ENCODE peak calls at places on chromosomes 1 and 21, in six cellular contexts. I is glutamatergic neuron; Y is CD4-positive, alpha-beta T cell; L is AG04450; A is left ventricle myocardium inferior; C is transverse colon. B is an unnamed sample.

GRCh38 chr1:19643602-19644419 is at the start of gene NBL1:
- DNase-seq in I (peak), Y (peak), L (no peak), A (peak), C (peak), B (peak)

GRCh38 chr1:230199034-230199433 is 132.0 kb downstream of the GALNT2 start:
- DNase-seq in I (no peak), Y (no peak), L (no peak), A (no peak), C (no peak), B (no peak)

GRCh38 chr1:226574591-226575435 is 26.2 kb downstream of the STUM start:
- DNase-seq in I (no peak), Y (no peak), L (no peak), A (no peak), C (no peak), B (no peak)

GRCh38 chr1:23100074-23100748 is 68.4 kb downstream of the LUZP1 start:
- DNase-seq in I (no peak), Y (peak), L (peak), A (no peak), C (no peak), B (no peak)

GRCh38 chr1:29254346-29254745 is 18.0 kb downstream of the PTPRU start:
- DNase-seq in I (no peak), Y (no peak), L (no peak), A (no peak), C (no peak), B (no peak)

GRCh38 chr21:27653481-27653880 is 686.6 kb upstream of the ADAMTS5 start:
- DNase-seq in I (no peak), Y (no peak), L (no peak), A (no peak), C (no peak), B (no peak)

GRCh38 chr1:207085887-207086286 is 2.8 kb upstream of the C4BPB start:
- DNase-seq in I (no peak), Y (no peak), L (no peak), A (no peak), C (no peak), B (no peak)

GRCh38 chr1:157992031-157992568 is 1.3 kb upstream of the KIRREL1 start:
- DNase-seq in I (peak), Y (peak), L (no peak), A (peak), C (peak), B (peak)

GRCh38 chr1:110249256-110249655 is 39.1 kb downstream of the KCNC4 start:
- DNase-seq in I (no peak), Y (no peak), L (no peak), A (no peak), C (no peak), B (no peak)

GRCh38 chr1:243281672-243282071 is 25.8 kb downstream of the SDCCAG8 start:
- DNase-seq in I (no peak), Y (no peak), L (no peak), A (no peak), C (no peak), B (no peak)

GRCh38 chr1:246795094-246795671 is 71.0 kb downstream of the SCCPDH start:
- DNase-seq in I (no peak), Y (no peak), L (no peak), A (peak), C (no peak), B (no peak)

GRCh38 chr1:49408346-49408745 is 615.4 kb downstream of the AGBL4 start:
- DNase-seq in I (no peak), Y (no peak), L (no peak), A (no peak), C (no peak), B (no peak)

GRCh38 chr1:8598060-8598724 is 219.2 kb downstream of the RERE start:
- DNase-seq in I (peak), Y (no peak), L (no peak), A (peak), C (peak), B (peak)

GRCh38 chr1:90414201-90414600 is 302.9 kb downstream of the BARHL2 start:
- DNase-seq in I (no peak), Y (no peak), L (no peak), A (no peak), C (no peak), B (no peak)

GRCh38 chr1:115338457-115338820 is 390 bp upstream of the NGF start:
- DNase-seq in I (peak), Y (no peak), L (no peak), A (no peak), C (no peak), B (no peak)

GRCh38 chr1:222618880-222619321 is 1.0 kb downstream of the MIA3 start:
- DNase-seq in I (peak), Y (no peak), L (no peak), A (peak), C (peak), B (peak)

GRCh38 chr21:25561668-25562641 is 45.3 kb downstream of the MRPL39 start:
- DNase-seq in I (peak), Y (peak), L (peak), A (peak), C (peak), B (peak)

GRCh38 chr1:77718181-77718580 is 35.7 kb upstream of the ZZZ3 start:
- DNase-seq in I (no peak), Y (no peak), L (no peak), A (no peak), C (no peak), B (no peak)

GRCh38 chr21:15058718-15059316 is 6.0 kb downstream of the NRIP1 start:
- DNase-seq in I (no peak), Y (no peak), L (no peak), A (no peak), C (no peak), B (no peak)

GRCh38 chr21:45534591-45535331 is 7.5 kb downstream of the SLC19A1 start:
- DNase-seq in I (peak), Y (no peak), L (no peak), A (peak), C (peak), B (peak)

GRCh38 chr1:201357636-201358348 is 19.7 kb downstream of the TNNT2 start:
- DNase-seq in I (no peak), Y (no peak), L (no peak), A (peak), C (no peak), B (no peak)

GRCh38 chr1:183259886-183260285 is 73.8 kb downstream of the LAMC2 start:
- DNase-seq in I (no peak), Y (no peak), L (no peak), A (no peak), C (no peak), B (no peak)

GRCh38 chr1:179121159-179121938 is 39.5 kb downstream of the TOR3A start:
- DNase-seq in I (no peak), Y (no peak), L (no peak), A (no peak), C (peak), B (peak)

GRCh38 chr1:216310776-216311175 is 112.5 kb downstream of the USH2A start:
- DNase-seq in I (peak), Y (no peak), L (peak), A (no peak), C (peak), B (peak)

GRCh38 chr1:84156210-84156621 is 12.1 kb downstream of the PRKACB start:
- DNase-seq in I (no peak), Y (no peak), L (peak), A (no peak), C (no peak), B (no peak)

GRCh38 chr1:74463301-74463988 is 49.0 kb downstream of the LRRC53 start:
- DNase-seq in I (no peak), Y (no peak), L (no peak), A (no peak), C (no peak), B (no peak)

GRCh38 chr1:221031015-221031889 is 152.0 kb downstream of the HLX start:
- DNase-seq in I (no peak), Y (no peak), L (no peak), A (no peak), C (no peak), B (peak)

GRCh38 chr1:205249651-205250050 is 21.9 kb downstream of the TMCC2 start:
- DNase-seq in I (no peak), Y (no peak), L (no peak), A (no peak), C (no peak), B (no peak)

GRCh38 chr21:45110873-45111624 is 36.7 kb downstream of the ADARB1 start:
- DNase-seq in I (no peak), Y (no peak), L (no peak), A (no peak), C (no peak), B (no peak)

GRCh38 chr1:109193653-109194590 is 19.8 kb upstream of the SARS1 start:
- DNase-seq in I (peak), Y (peak), L (no peak), A (no peak), C (peak), B (peak)
- TF ChIP-seq CTCF in I (peak), Y (peak), L (peak), A (peak), C (peak), B (peak)

GRCh38 chr1:15328785-15329480 is 80.8 kb upstream of the EFHD2 start:
- DNase-seq in I (no peak), Y (no peak), L (no peak), A (peak), C (no peak), B (no peak)
- TF ChIP-seq CTCF in I (no peak), Y (no peak), L (peak), A (peak), C (peak), B (no peak)

GRCh38 chr21:43728467-43729390 is 9.8 kb downstream of the PDXK start:
- DNase-seq in I (peak), Y (peak), L (peak), A (peak), C (peak), B (peak)
- TF ChIP-seq CTCF in I (peak), Y (peak), L (no peak), A (peak), C (no peak), B (peak)

GRCh38 chr1:224170748-224171478 is 12.1 kb upstream of the DEGS1 start:
- DNase-seq in I (no peak), Y (peak), L (no peak), A (no peak), C (peak), B (no peak)
- TF ChIP-seq CTCF in I (no peak), Y (peak), L (peak), A (peak), C (peak), B (peak)

GRCh38 chr1:35691080-35691479 is 27.6 kb downstream of the C1orf216 start:
- DNase-seq in I (no peak), Y (no peak), L (no peak), A (no peak), C (no peak), B (no peak)

GRCh38 chr1:35691571-35692220 is 27.0 kb downstream of the C1orf216 start:
- DNase-seq in I (no peak), Y (no peak), L (no peak), A (no peak), C (no peak), B (no peak)

GRCh38 chr1:35692310-35692709 is 26.4 kb downstream of the C1orf216 start:
- DNase-seq in I (no peak), Y (no peak), L (no peak), A (no peak), C (no peak), B (no peak)

GRCh38 chr1:35683012-35683411 is 35.7 kb downstream of the C1orf216 start:
- DNase-seq in I (no peak), Y (no peak), L (no peak), A (no peak), C (no peak), B (no peak)

GRCh38 chr1:35688161-35688560 is 30.5 kb downstream of the C1orf216 start:
- DNase-seq in I (no peak), Y (no peak), L (no peak), A (no peak), C (no peak), B (no peak)
- TF ChIP-seq CTCF in I (no peak), Y (no peak), L (no peak), A (no peak), C (no peak), B (no peak)

DNA sequence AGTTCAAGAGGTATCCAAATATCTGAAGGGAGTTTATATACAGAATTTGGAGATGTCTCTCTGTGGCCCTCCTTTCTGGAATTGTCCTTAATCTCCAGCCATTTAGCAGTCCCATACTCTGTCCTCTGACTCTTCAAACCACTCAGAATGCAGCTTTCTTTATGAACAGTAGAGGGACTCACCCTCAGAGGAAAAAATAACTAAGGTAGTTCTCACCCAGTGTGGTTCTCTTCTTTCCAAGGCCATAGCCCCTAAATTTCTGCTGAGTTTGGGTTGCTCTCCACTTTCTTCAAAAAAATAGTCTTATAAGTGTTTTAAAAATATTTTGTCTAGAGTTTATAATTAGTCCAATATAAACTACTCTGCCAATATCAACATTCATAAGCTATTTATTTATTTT is 369.7 kb downstream of the MATN1 start:
- DNase-seq in I (no peak), Y (no peak), L (no peak), A (no peak), C (no peak), B (no peak)
- TF ChIP-seq CTCF in I (peak), Y (no peak), L (peak), A (peak), C (no peak), B (peak)

GRCh38 chr1:111756124-111756513 is 418 bp downstream of the DDX20 start:
- DNase-seq in I (no peak), Y (no peak), L (no peak), A (no peak), C (no peak), B (no peak)

GRCh38 chr1:111755321-111756123 is at the start of gene DDX20:
- DNase-seq in I (peak), Y (peak), L (peak), A (peak), C (peak), B (peak)

GRCh38 chr1:111761717-111762116 is 6.0 kb downstream of the DDX20 start:
- DNase-seq in I (no peak), Y (no peak), L (no peak), A (no peak), C (no peak), B (no peak)

GRCh38 chr1:111754964-111755320 is 759 bp upstream of the DDX20 start:
- DNase-seq in I (peak), Y (no peak), L (no peak), A (no peak), C (peak), B (peak)

DNA sequence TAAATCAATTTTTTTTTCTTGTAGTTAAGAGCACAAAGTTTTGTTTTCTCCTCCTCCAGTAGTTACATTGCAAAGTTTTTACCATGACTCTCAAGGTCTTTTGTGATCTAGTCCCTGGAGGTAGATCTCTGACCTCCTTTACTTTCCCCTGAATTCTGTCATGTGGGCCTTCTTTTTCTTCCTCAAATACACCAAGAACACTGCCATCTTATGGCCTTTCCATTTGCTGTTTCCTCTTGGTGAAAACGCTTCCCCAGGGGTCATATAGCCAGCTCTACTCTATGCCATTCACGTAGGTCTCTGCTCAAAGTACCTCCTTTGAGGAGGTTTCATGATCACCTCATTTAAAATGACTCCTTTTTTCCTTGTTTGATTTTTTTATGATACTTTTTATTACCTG is 2.7 kb downstream of the DDX20 start:
- DNase-seq in I (no peak), Y (no peak), L (no peak), A (no peak), C (no peak), B (no peak)
- TF ChIP-seq CTCF in I (no peak), Y (no peak), L (peak), A (no peak), C (no peak), B (peak)

GRCh38 chr1:180176965-180177364 is 22.3 kb downstream of the QSOX1 start:
- DNase-seq in I (no peak), Y (no peak), L (no peak), A (no peak), C (no peak), B (no peak)

GRCh38 chr1:180181048-180181447 is 26.4 kb downstream of the QSOX1 start:
- DNase-seq in I (peak), Y (no peak), L (no peak), A (no peak), C (no peak), B (peak)

GRCh38 chr1:180178511-180179161 is 24.0 kb downstream of the QSOX1 start:
- DNase-seq in I (peak), Y (peak), L (no peak), A (peak), C (peak), B (peak)

GRCh38 chr1:180177931-180178330 is 23.3 kb downstream of the QSOX1 start:
- DNase-seq in I (no peak), Y (no peak), L (no peak), A (no peak), C (no peak), B (no peak)

GRCh38 chr1:180179162-180179957 is 24.7 kb downstream of the QSOX1 start:
- DNase-seq in I (peak), Y (no peak), L (no peak), A (no peak), C (no peak), B (no peak)
- TF ChIP-seq CTCF in I (peak), Y (peak), L (no peak), A (peak), C (peak), B (no peak)

DNA sequence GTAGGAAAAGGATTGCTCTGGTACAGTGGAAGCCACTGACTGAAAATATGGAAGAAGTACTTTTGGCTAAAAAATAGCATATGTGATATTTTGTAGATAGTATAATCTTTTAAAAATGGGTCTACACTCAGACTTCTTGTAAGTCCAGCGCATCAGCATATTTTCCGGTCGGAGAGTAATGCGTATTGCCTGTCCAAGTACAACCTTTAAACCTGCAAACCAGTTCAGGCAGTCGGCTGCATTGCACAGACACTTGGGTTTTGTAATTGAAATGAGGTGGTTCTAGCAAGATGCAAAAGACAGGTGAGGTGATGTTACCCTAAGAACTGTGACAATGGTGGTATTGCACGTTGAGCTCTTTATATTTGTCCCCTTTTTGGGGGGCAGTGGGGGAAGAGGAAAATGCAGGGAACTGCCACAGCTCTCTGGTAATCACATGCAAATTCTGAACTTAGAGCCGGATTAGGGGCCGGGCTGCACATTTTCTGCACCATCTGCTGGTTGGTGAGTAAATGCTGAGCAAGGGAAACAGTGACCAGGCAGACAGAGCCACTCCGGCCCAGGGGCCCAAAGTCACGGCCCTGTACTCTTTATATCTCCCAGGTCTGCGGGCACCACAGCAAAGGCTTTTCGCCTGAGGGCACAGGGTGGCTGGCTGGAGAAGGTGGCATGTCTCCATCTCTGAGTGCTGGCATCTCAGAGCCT is 2.3 kb downstream of the GPR137B start:
- DNase-seq in I (peak), Y (no peak), L (no peak), A (no peak), C (no peak), B (no peak)
- TF ChIP-seq CTCF in I (no peak), Y (no peak), L (no peak), A (no peak), C (no peak), B (no peak)

GRCh38 chr1:160354388-160354985 is 11.3 kb downstream of the NCSTN start:
- DNase-seq in I (peak), Y (no peak), L (no peak), A (no peak), C (no peak), B (peak)
- TF ChIP-seq CTCF in I (peak), Y (peak), L (peak), A (peak), C (no peak), B (peak)

B was measured in BE2C.